ENCODE peak calls at places on chromosomes 7 and 10, in nine cellular contexts. One of them, this sample, is unnamed.

GRCh38 chr7:134468054-134468453 is 9.2 kb upstream of the AKR1B1 start:
- DNase-seq in omental fat pad: no peak
- DNase-seq in CD4-positive, alpha-beta T cell: no peak
- DNase-seq in mucosa of gallbladder: no peak
- DNase-seq in RPMI7951: no peak
- DNase-seq in COLO829: no peak
- DNase-seq in breast epithelium: no peak
- DNase-seq in heart left ventricle: no peak
- DNase-seq in HL-60: no peak
- DNase-seq in this sample: no peak

GRCh38 chr10:5546891-5547683 is 22.3 kb downstream of the CALML3 start:
- DNase-seq in omental fat pad: no peak
- DNase-seq in CD4-positive, alpha-beta T cell: no peak
- DNase-seq in mucosa of gallbladder: peak
- DNase-seq in RPMI7951: peak
- DNase-seq in COLO829: no peak
- DNase-seq in breast epithelium: peak
- DNase-seq in heart left ventricle: peak
- DNase-seq in HL-60: no peak
- DNase-seq in this sample: no peak

GRCh38 chr7:141362580-141363435 is 188.4 kb upstream of the AGK start:
- DNase-seq in omental fat pad: no peak
- DNase-seq in CD4-positive, alpha-beta T cell: no peak
- DNase-seq in mucosa of gallbladder: no peak
- DNase-seq in RPMI7951: peak
- DNase-seq in COLO829: peak
- DNase-seq in breast epithelium: no peak
- DNase-seq in heart left ventricle: no peak
- DNase-seq in HL-60: no peak
- DNase-seq in this sample: peak

GRCh38 chr7:83807770-83808169 is 158.8 kb upstream of the SEMA3E start:
- DNase-seq in omental fat pad: no peak
- DNase-seq in CD4-positive, alpha-beta T cell: no peak
- DNase-seq in mucosa of gallbladder: no peak
- DNase-seq in RPMI7951: no peak
- DNase-seq in COLO829: no peak
- DNase-seq in breast epithelium: no peak
- DNase-seq in heart left ventricle: no peak
- DNase-seq in HL-60: no peak
- DNase-seq in this sample: no peak

GRCh38 chr7:94514917-94515316 is 5.3 kb downstream of the CASD1 start:
- DNase-seq in omental fat pad: no peak
- DNase-seq in CD4-positive, alpha-beta T cell: no peak
- DNase-seq in mucosa of gallbladder: no peak
- DNase-seq in RPMI7951: no peak
- DNase-seq in COLO829: no peak
- DNase-seq in breast epithelium: no peak
- DNase-seq in heart left ventricle: no peak
- DNase-seq in HL-60: no peak
- DNase-seq in this sample: no peak

GRCh38 chr7:124101173-124101768 is 68.4 kb upstream of the TMEM229A start:
- DNase-seq in omental fat pad: no peak
- DNase-seq in CD4-positive, alpha-beta T cell: no peak
- DNase-seq in mucosa of gallbladder: no peak
- DNase-seq in RPMI7951: no peak
- DNase-seq in COLO829: peak
- DNase-seq in breast epithelium: no peak
- DNase-seq in heart left ventricle: no peak
- DNase-seq in HL-60: no peak
- DNase-seq in this sample: no peak

GRCh38 chr7:130912086-130912909 is 178.3 kb upstream of the KLF14 start:
- DNase-seq in omental fat pad: no peak
- DNase-seq in CD4-positive, alpha-beta T cell: no peak
- DNase-seq in mucosa of gallbladder: no peak
- DNase-seq in RPMI7951: peak
- DNase-seq in COLO829: no peak
- DNase-seq in breast epithelium: no peak
- DNase-seq in heart left ventricle: no peak
- DNase-seq in HL-60: no peak
- DNase-seq in this sample: no peak

GRCh38 chr10:132455986-132456847 is 59.2 kb downstream of the PWWP2B start:
- DNase-seq in omental fat pad: no peak
- DNase-seq in CD4-positive, alpha-beta T cell: no peak
- DNase-seq in mucosa of gallbladder: no peak
- DNase-seq in RPMI7951: no peak
- DNase-seq in COLO829: no peak
- DNase-seq in breast epithelium: no peak
- DNase-seq in heart left ventricle: peak
- DNase-seq in HL-60: no peak
- DNase-seq in this sample: no peak

GRCh38 chr10:86536294-86536861 is 14.8 kb upstream of the WAPL start:
- DNase-seq in omental fat pad: no peak
- DNase-seq in CD4-positive, alpha-beta T cell: peak
- DNase-seq in mucosa of gallbladder: no peak
- DNase-seq in RPMI7951: no peak
- DNase-seq in COLO829: no peak
- DNase-seq in breast epithelium: no peak
- DNase-seq in heart left ventricle: peak
- DNase-seq in HL-60: no peak
- DNase-seq in this sample: no peak

GRCh38 chr10:121104476-121105111 is 253.4 kb downstream of the WDR11 start:
- DNase-seq in omental fat pad: no peak
- DNase-seq in CD4-positive, alpha-beta T cell: no peak
- DNase-seq in mucosa of gallbladder: no peak
- DNase-seq in RPMI7951: no peak
- DNase-seq in COLO829: no peak
- DNase-seq in breast epithelium: no peak
- DNase-seq in heart left ventricle: no peak
- DNase-seq in HL-60: no peak
- DNase-seq in this sample: no peak

GRCh38 chr7:142954680-142955268 is 7.4 kb downstream of the KEL start:
- DNase-seq in omental fat pad: no peak
- DNase-seq in CD4-positive, alpha-beta T cell: no peak
- DNase-seq in mucosa of gallbladder: no peak
- DNase-seq in RPMI7951: no peak
- DNase-seq in COLO829: no peak
- DNase-seq in breast epithelium: no peak
- DNase-seq in heart left ventricle: no peak
- DNase-seq in HL-60: peak
- DNase-seq in this sample: no peak

GRCh38 chr10:80199828-80200227 is 5.5 kb downstream of the ANXA11 start:
- DNase-seq in omental fat pad: no peak
- DNase-seq in CD4-positive, alpha-beta T cell: no peak
- DNase-seq in mucosa of gallbladder: peak
- DNase-seq in RPMI7951: no peak
- DNase-seq in COLO829: no peak
- DNase-seq in breast epithelium: no peak
- DNase-seq in heart left ventricle: no peak
- DNase-seq in HL-60: no peak
- DNase-seq in this sample: no peak

GRCh38 chr10:72336259-72337038 is 18.3 kb downstream of the DNAJB12 start:
- DNase-seq in omental fat pad: no peak
- DNase-seq in CD4-positive, alpha-beta T cell: no peak
- DNase-seq in mucosa of gallbladder: no peak
- DNase-seq in RPMI7951: no peak
- DNase-seq in COLO829: no peak
- DNase-seq in breast epithelium: no peak
- DNase-seq in heart left ventricle: peak
- DNase-seq in HL-60: no peak
- DNase-seq in this sample: no peak

GRCh38 chr10:72692057-72692891 is at the start of gene MCU:
- DNase-seq in omental fat pad: peak
- DNase-seq in CD4-positive, alpha-beta T cell: peak
- DNase-seq in mucosa of gallbladder: peak
- DNase-seq in RPMI7951: peak
- DNase-seq in COLO829: no peak
- DNase-seq in breast epithelium: peak
- DNase-seq in heart left ventricle: peak
- DNase-seq in HL-60: peak
- DNase-seq in this sample: no peak

GRCh38 chr10:4144802-4145201 is 359.8 kb upstream of the KLF6 start:
- DNase-seq in omental fat pad: no peak
- DNase-seq in CD4-positive, alpha-beta T cell: no peak
- DNase-seq in mucosa of gallbladder: no peak
- DNase-seq in RPMI7951: peak
- DNase-seq in COLO829: no peak
- DNase-seq in breast epithelium: no peak
- DNase-seq in heart left ventricle: no peak
- DNase-seq in HL-60: no peak
- DNase-seq in this sample: no peak

GRCh38 chr10:46787321-46787615 is 124.0 kb upstream of the PTPN20 start:
- DNase-seq in omental fat pad: no peak
- DNase-seq in CD4-positive, alpha-beta T cell: no peak
- DNase-seq in mucosa of gallbladder: peak
- DNase-seq in RPMI7951: peak
- DNase-seq in COLO829: no peak
- DNase-seq in breast epithelium: no peak
- DNase-seq in heart left ventricle: no peak
- DNase-seq in HL-60: peak
- DNase-seq in this sample: no peak

GRCh38 chr7:38102486-38102885 is 75.6 kb upstream of the STARD3NL start:
- DNase-seq in omental fat pad: no peak
- DNase-seq in CD4-positive, alpha-beta T cell: no peak
- DNase-seq in mucosa of gallbladder: no peak
- DNase-seq in RPMI7951: peak
- DNase-seq in COLO829: no peak
- DNase-seq in breast epithelium: no peak
- DNase-seq in heart left ventricle: no peak
- DNase-seq in HL-60: no peak
- DNase-seq in this sample: no peak

GRCh38 chr7:30752979-30753378 is 1.0 kb downstream of the INMT start:
- DNase-seq in omental fat pad: no peak
- DNase-seq in CD4-positive, alpha-beta T cell: no peak
- DNase-seq in mucosa of gallbladder: peak
- DNase-seq in RPMI7951: peak
- DNase-seq in COLO829: no peak
- DNase-seq in breast epithelium: peak
- DNase-seq in heart left ventricle: peak
- DNase-seq in HL-60: no peak
- DNase-seq in this sample: no peak

GRCh38 chr7:80815733-80816132 is 103.1 kb downstream of the SEMA3C start:
- DNase-seq in omental fat pad: no peak
- DNase-seq in CD4-positive, alpha-beta T cell: no peak
- DNase-seq in mucosa of gallbladder: no peak
- DNase-seq in RPMI7951: no peak
- DNase-seq in COLO829: no peak
- DNase-seq in breast epithelium: no peak
- DNase-seq in heart left ventricle: no peak
- DNase-seq in HL-60: peak
- DNase-seq in this sample: no peak

GRCh38 chr7:22582860-22583640 is 83.1 kb upstream of the STEAP1B start:
- DNase-seq in omental fat pad: no peak
- DNase-seq in CD4-positive, alpha-beta T cell: no peak
- DNase-seq in mucosa of gallbladder: peak
- DNase-seq in RPMI7951: peak
- DNase-seq in COLO829: no peak
- DNase-seq in breast epithelium: no peak
- DNase-seq in heart left ventricle: no peak
- DNase-seq in HL-60: no peak
- DNase-seq in this sample: peak

GRCh38 chr7:81774496-81774895 is 4.6 kb upstream of the HGF start:
- DNase-seq in omental fat pad: no peak
- DNase-seq in CD4-positive, alpha-beta T cell: no peak
- DNase-seq in mucosa of gallbladder: no peak
- DNase-seq in RPMI7951: no peak
- DNase-seq in COLO829: no peak
- DNase-seq in breast epithelium: no peak
- DNase-seq in heart left ventricle: no peak
- DNase-seq in HL-60: no peak
- DNase-seq in this sample: no peak

GRCh38 chr10:27912241-27912640 is 86.6 kb downstream of the ODAD2 start:
- DNase-seq in omental fat pad: no peak
- DNase-seq in CD4-positive, alpha-beta T cell: no peak
- DNase-seq in mucosa of gallbladder: no peak
- DNase-seq in RPMI7951: no peak
- DNase-seq in COLO829: no peak
- DNase-seq in breast epithelium: no peak
- DNase-seq in heart left ventricle: no peak
- DNase-seq in HL-60: no peak
- DNase-seq in this sample: no peak

GRCh38 chr10:73823391-73823790 is 12.0 kb upstream of the NDST2 start:
- DNase-seq in omental fat pad: no peak
- DNase-seq in CD4-positive, alpha-beta T cell: no peak
- DNase-seq in mucosa of gallbladder: no peak
- DNase-seq in RPMI7951: no peak
- DNase-seq in COLO829: no peak
- DNase-seq in breast epithelium: no peak
- DNase-seq in heart left ventricle: no peak
- DNase-seq in HL-60: no peak
- DNase-seq in this sample: no peak

GRCh38 chr7:53214463-53214862 is 179.0 kb downstream of the POM121L12 start:
- DNase-seq in omental fat pad: no peak
- DNase-seq in CD4-positive, alpha-beta T cell: no peak
- DNase-seq in mucosa of gallbladder: no peak
- DNase-seq in RPMI7951: no peak
- DNase-seq in COLO829: no peak
- DNase-seq in breast epithelium: no peak
- DNase-seq in heart left ventricle: no peak
- DNase-seq in HL-60: no peak
- DNase-seq in this sample: no peak

GRCh38 chr10:27052646-27053045 is 47.6 kb downstream of the ANKRD26 start:
- DNase-seq in omental fat pad: no peak
- DNase-seq in CD4-positive, alpha-beta T cell: no peak
- DNase-seq in mucosa of gallbladder: no peak
- DNase-seq in RPMI7951: no peak
- DNase-seq in COLO829: no peak
- DNase-seq in breast epithelium: no peak
- DNase-seq in heart left ventricle: no peak
- DNase-seq in HL-60: no peak
- DNase-seq in this sample: no peak

GRCh38 chr10:28939352-28940157 is 262.2 kb downstream of the BAMBI start:
- DNase-seq in omental fat pad: no peak
- DNase-seq in CD4-positive, alpha-beta T cell: no peak
- DNase-seq in mucosa of gallbladder: peak
- DNase-seq in RPMI7951: peak
- DNase-seq in COLO829: peak
- DNase-seq in breast epithelium: peak
- DNase-seq in heart left ventricle: no peak
- DNase-seq in HL-60: no peak
- DNase-seq in this sample: no peak